ENCODE peak calls at places on chromosomes 2 and 18, in five cellular contexts. U, D, B, P and Q are unnamed samples.

GRCh38 chr2:218319813-218320360 is 27.6 kb upstream of the TMBIM1 start:
- DNase-seq in B (no peak), P (no peak), D (no peak), U (no peak), Q (no peak)

GRCh38 chr2:61550375-61551209 is 12.4 kb upstream of the XPO1 start:
- DNase-seq in P (no peak), D (no peak), U (no peak), B (no peak), Q (no peak)

GRCh38 chr2:61411109-61411508 is 59.8 kb downstream of the USP34 start:
- DNase-seq in U (no peak), P (no peak), B (no peak), D (no peak), Q (no peak)

GRCh38 chr2:199916980-199917379 is 5.9 kb downstream of the C2orf69 start:
- DNase-seq in U (no peak), D (no peak), B (no peak), P (no peak), Q (no peak)

GRCh38 chr2:240996834-240997140 is 1.6 kb upstream of the SNED1 start:
- DNase-seq in B (no peak), U (no peak), P (no peak), D (no peak), Q (no peak)

GRCh38 chr2:71963295-71963694 is 184.4 kb downstream of the CYP26B1 start:
- DNase-seq in B (no peak), U (peak; percentile 28), D (peak; percentile 85), P (no peak), Q (no peak)

GRCh38 chr2:45276914-45277313 is 267.7 kb upstream of the SIX2 start:
- DNase-seq in B (no peak), D (peak; percentile 65), P (no peak), U (no peak), Q (no peak)

GRCh38 chr2:168189835-168190426 is 57.5 kb downstream of the STK39 start:
- DNase-seq in B (no peak), P (no peak), U (peak; percentile 91), D (peak; percentile 43), Q (no peak)

GRCh38 chr2:53593891-53594585 is 173.6 kb upstream of the CHAC2 start:
- DNase-seq in B (no peak), P (no peak), U (peak; percentile 52), D (peak; percentile 14), Q (no peak)

GRCh38 chr2:29527947-29528346 is 393.4 kb downstream of the ALK start:
- DNase-seq in B (no peak), D (peak; percentile 53), U (no peak), P (no peak), Q (no peak)

GRCh38 chr18:50816767-50817166 is 3.0 kb downstream of the MRO start:
- DNase-seq in D (no peak), B (no peak), P (peak; percentile 29), U (no peak), Q (no peak)

GRCh38 chr2:207371877-207372276 is 157.9 kb upstream of the CREB1 start:
- DNase-seq in U (no peak), P (no peak), B (no peak), D (no peak), Q (no peak)

GRCh38 chr18:48342125-48342524 is 67.1 kb downstream of the ZBTB7C start:
- DNase-seq in P (no peak), D (no peak), B (no peak), U (no peak), Q (no peak)

GRCh38 chr18:52326001-52326400 is 14.0 kb upstream of the DCC start:
- DNase-seq in D (no peak), B (no peak), P (no peak), U (no peak), Q (no peak)

GRCh38 chr18:10301831-10302483 is 152.5 kb upstream of the APCDD1 start:
- DNase-seq in D (no peak), B (no peak), U (no peak), P (no peak), Q (no peak)

GRCh38 chr18:61583548-61583947 is 250.3 kb downstream of the CDH20 start:
- DNase-seq in P (no peak), D (no peak), U (no peak), B (no peak), Q (no peak)

GRCh38 chr2:64866797-64867196 is 122.4 kb upstream of the SLC1A4 start:
- DNase-seq in P (no peak), D (peak; percentile 90), U (no peak), B (no peak), Q (no peak)

GRCh38 chr2:100179806-100180205 is 37.4 kb upstream of the AFF3 start:
- DNase-seq in D (no peak), U (no peak), P (no peak), B (no peak), Q (no peak)

GRCh38 chr18:60232541-60232940 is 140.0 kb downstream of the MC4R start:
- DNase-seq in P (no peak), B (no peak), D (peak; percentile 9), U (peak; percentile 90), Q (no peak)

GRCh38 chr2:190723397-190724090 is 74.7 kb downstream of the NAB1 start:
- DNase-seq in P (no peak), B (no peak), U (no peak), D (peak; percentile 48), Q (no peak)

GRCh38 chr2:55887906-55888625 is 35.5 kb downstream of the EFEMP1 start:
- DNase-seq in U (peak; percentile 90), D (peak; percentile 87), B (no peak), P (no peak), Q (no peak)

GRCh38 chr2:176270100-176270750 is 983 bp downstream of the MTX2 start:
- DNase-seq in P (no peak), U (peak; percentile 37), B (no peak), D (no peak), Q (no peak)

GRCh38 chr2:69581774-69582581 is 61.6 kb downstream of the AAK1 start:
- DNase-seq in B (no peak), P (no peak), U (peak; percentile 68), D (peak; percentile 47), Q (no peak)

GRCh38 chr2:159600752-159601151 is 15.6 kb downstream of the BAZ2B start:
- DNase-seq in P (no peak), D (peak; percentile 41), U (peak; percentile 91), B (no peak), Q (no peak)

GRCh38 chr2:178478102-178478441 is 328 bp downstream of the FKBP7 start:
- DNase-seq in U (peak; percentile 15), D (peak; percentile 27), P (no peak), B (no peak), Q (peak; percentile 3)

GRCh38 chr2:241608881-241609280 is 28.1 kb downstream of the THAP4 start:
- DNase-seq in B (no peak), D (no peak), P (no peak), U (no peak), Q (no peak)

GRCh38 chr18:50629148-50629631 is 69.3 kb downstream of the MAPK4 start:
- DNase-seq in U (peak; percentile 71), P (no peak), B (no peak), D (no peak), Q (no peak)

GRCh38 chr2:28326469-28326805 is 66.2 kb upstream of the FOSL2 start:
- DNase-seq in B (no peak), D (no peak), U (no peak), P (no peak), Q (no peak)

GRCh38 chr18:74499633-74500032 is 3.5 kb downstream of the CNDP2 start:
- DNase-seq in U (peak; percentile 82), P (peak; percentile 55), D (peak; percentile 29), B (peak; percentile 71), Q (no peak)

GRCh38 chr2:210250577-210250976 is 25.3 kb upstream of the ACADL start:
- DNase-seq in U (no peak), D (no peak), B (no peak), P (no peak), Q (no peak)

GRCh38 chr18:23618862-23619387 is 32.6 kb upstream of the NPC1 start:
- DNase-seq in B (no peak), P (no peak), U (no peak), D (peak; percentile 41), Q (peak; percentile 22)

GRCh38 chr2:216777637-216778273 is 82.1 kb downstream of the TNP1 start:
- DNase-seq in B (no peak), U (peak; percentile 84), D (peak; percentile 52), P (peak; percentile 21), Q (peak; percentile 19)

GRCh38 chr2:39730276-39730675 is 48.8 kb downstream of the THUMPD2 start:
- DNase-seq in D (no peak), B (no peak), P (no peak), U (no peak), Q (no peak)

GRCh38 chr2:95056044-95056443 is 30.5 kb downstream of the MAL start:
- DNase-seq in B (no peak), D (no peak), P (no peak), U (no peak), Q (no peak)

GRCh38 chr2:201208563-201209252 is 25.8 kb downstream of the CASP10 start:
- DNase-seq in D (no peak), U (no peak), B (no peak), P (no peak), Q (no peak)

GRCh38 chr2:9403924-9404323 is 19.4 kb downstream of the ITGB1BP1 start:
- DNase-seq in D (peak; percentile 41), B (no peak), P (no peak), U (no peak), Q (no peak)

GRCh38 chr2:235468978-235469694 is 24.7 kb upstream of the AGAP1 start:
- DNase-seq in P (no peak), U (peak; percentile 93), B (peak; percentile 36), D (peak; percentile 84), Q (no peak)

GRCh38 chr2:235471186-235471747 is 22.6 kb upstream of the AGAP1 start:
- DNase-seq in D (no peak), B (no peak), P (no peak), U (no peak), Q (no peak)

GRCh38 chr2:235467586-235467985 is 26.3 kb upstream of the AGAP1 start:
- DNase-seq in B (no peak), P (no peak), D (peak; percentile 73), U (peak; percentile 82), Q (no peak)

DNA sequence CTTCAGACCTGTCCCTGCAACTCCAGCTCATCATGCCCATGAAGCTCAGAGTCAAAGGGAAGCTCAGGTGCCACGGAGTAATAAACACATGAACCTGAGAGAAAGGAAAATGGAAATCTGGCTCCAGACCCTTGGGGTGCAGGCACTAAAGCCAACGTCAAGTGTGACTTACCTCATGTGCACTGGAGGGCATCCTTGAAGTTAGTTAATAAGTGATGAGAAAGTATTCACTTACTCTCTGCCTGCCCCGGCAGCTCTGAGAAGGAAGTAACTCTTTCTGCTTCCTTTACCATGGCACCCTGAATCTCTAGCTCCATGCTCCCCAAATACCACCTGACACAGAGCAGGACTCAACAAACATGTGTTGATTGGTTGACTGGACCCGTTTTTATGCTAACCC is 21.4 kb upstream of the AGAP1 start:
- DNase-seq in D (no peak), B (no peak), U (no peak), P (no peak), Q (no peak)
- TF ChIP-seq CTCF in D (no peak), B (no peak), U (no peak), P (no peak), Q (no peak)

GRCh38 chr2:36695746-36696415 is 626 bp upstream of the VIT start:
- DNase-seq in B (no peak), P (no peak), U (peak; percentile 57), D (peak; percentile 47), Q (no peak)
- TF ChIP-seq CTCF in B (no peak), P (no peak), U (peak; percentile 38), D (peak; percentile 44), Q (no peak)

GRCh38 chr2:903223-903900 is 47.3 kb upstream of the SNTG2 start:
- DNase-seq in B (no peak), D (no peak), P (no peak), U (no peak), Q (no peak)
- TF ChIP-seq CTCF in B (no peak), D (no peak), P (no peak), U (no peak), Q (no peak)

GRCh38 chr2:144496067-144496466 is 23.9 kb downstream of the ZEB2 start:
- DNase-seq in P (no peak), D (no peak), B (no peak), U (no peak), Q (no peak)
- TF ChIP-seq CTCF in P (no peak), D (no peak), B (no peak), U (no peak), Q (no peak)